ENCODE peak calls at places on chromosomes 4 and X, in four cellular contexts. M is colonic mucosa, L is left ventricle myocardium inferior, S is PC-3. F is an unnamed sample. For H3K4me1, the result is how much of the 10 kb centered on the place peaks cover.

GRCh38 chr4:82864336-82865001 is 26.5 kb downstream of the SEC31A start:
- DNase-seq in M (no peak), L (no peak), S (no peak), F (no peak)

GRCh38 chr4:27005512-27006246 is 145.0 kb downstream of the STIM2 start:
- DNase-seq in S (peak), L (no peak), M (no peak), F (no peak)

GRCh38 chrX:22247169-22247568 is 25.5 kb upstream of the CBLL2 start:
- DNase-seq in M (no peak), S (no peak), L (no peak), F (no peak)

GRCh38 chr4:24477919-24478318 is 106.4 kb downstream of the DHX15 start:
- DNase-seq in M (no peak), S (peak), L (peak), F (peak)

GRCh38 chr4:37685726-37686372 is 327 bp downstream of the RELL1 start:
- DNase-seq in M (peak), S (peak), L (peak), F (peak)

GRCh38 chr4:168257663-168258235 is 60.8 kb downstream of the DDX60 start:
- DNase-seq in M (no peak), L (no peak), S (no peak), F (peak)

GRCh38 chr4:60865238-60865637 is 334.9 kb upstream of the ADGRL3 start:
- DNase-seq in M (no peak), L (no peak), S (peak), F (no peak)

GRCh38 chrX:10240918-10241317 is 84.1 kb downstream of the CLCN4 start:
- DNase-seq in L (no peak), S (peak), M (no peak), F (no peak)

GRCh38 chr4:9859774-9860173 is 78.3 kb downstream of the DRD5 start:
- DNase-seq in L (no peak), M (no peak), S (no peak), F (no peak)

GRCh38 chr4:9988349-9988748 is 32.9 kb downstream of the SLC2A9 start:
- DNase-seq in M (no peak), S (no peak), L (no peak), F (no peak)

GRCh38 chr4:77172336-77172735 is 15.3 kb downstream of the CCNG2 start:
- DNase-seq in S (peak), M (no peak), L (no peak), F (no peak)

GRCh38 chr4:159349332-159349731 is 246.5 kb downstream of the RAPGEF2 start:
- DNase-seq in L (no peak), M (no peak), S (no peak), F (no peak)

GRCh38 chr4:81806485-81806884 is 334.8 kb upstream of the RASGEF1B start:
- DNase-seq in S (no peak), M (no peak), L (no peak), F (no peak)

GRCh38 chr4:134862116-134862515 is 660.5 kb upstream of the PABPC4L start:
- DNase-seq in M (no peak), S (peak), L (no peak), F (no peak)

GRCh38 chr4:48777739-48778138 is 2.3 kb downstream of the FRYL start:
- DNase-seq in L (no peak), S (peak), M (no peak), F (peak)

GRCh38 chrX:38657562-38657961 is 96.2 kb downstream of the TSPAN7 start:
- DNase-seq in L (no peak), S (no peak), M (no peak), F (no peak)

GRCh38 chr4:145939856-145940255 is 1.2 kb upstream of the ZNF827 start:
- DNase-seq in S (peak), L (no peak), M (no peak), F (no peak)

GRCh38 chr4:54091637-54092404 is 8.1 kb upstream of the GSX2 start:
- DNase-seq in L (peak), S (peak), M (peak), F (peak)

GRCh38 chr4:36273276-36273675 is 8.1 kb upstream of the DTHD1 start:
- DNase-seq in M (no peak), L (no peak), S (peak), F (no peak)

GRCh38 chr4:36269533-36269932 is 11.9 kb upstream of the DTHD1 start:
- DNase-seq in S (no peak), M (no peak), L (no peak), F (no peak)

GRCh38 chr4:36264205-36264826 is 17.1 kb upstream of the DTHD1 start:
- DNase-seq in M (no peak), L (no peak), S (no peak), F (no peak)

GRCh38 chr4:36269116-36269515 is 12.3 kb upstream of the DTHD1 start:
- DNase-seq in S (no peak), M (no peak), L (no peak), F (no peak)

DNA sequence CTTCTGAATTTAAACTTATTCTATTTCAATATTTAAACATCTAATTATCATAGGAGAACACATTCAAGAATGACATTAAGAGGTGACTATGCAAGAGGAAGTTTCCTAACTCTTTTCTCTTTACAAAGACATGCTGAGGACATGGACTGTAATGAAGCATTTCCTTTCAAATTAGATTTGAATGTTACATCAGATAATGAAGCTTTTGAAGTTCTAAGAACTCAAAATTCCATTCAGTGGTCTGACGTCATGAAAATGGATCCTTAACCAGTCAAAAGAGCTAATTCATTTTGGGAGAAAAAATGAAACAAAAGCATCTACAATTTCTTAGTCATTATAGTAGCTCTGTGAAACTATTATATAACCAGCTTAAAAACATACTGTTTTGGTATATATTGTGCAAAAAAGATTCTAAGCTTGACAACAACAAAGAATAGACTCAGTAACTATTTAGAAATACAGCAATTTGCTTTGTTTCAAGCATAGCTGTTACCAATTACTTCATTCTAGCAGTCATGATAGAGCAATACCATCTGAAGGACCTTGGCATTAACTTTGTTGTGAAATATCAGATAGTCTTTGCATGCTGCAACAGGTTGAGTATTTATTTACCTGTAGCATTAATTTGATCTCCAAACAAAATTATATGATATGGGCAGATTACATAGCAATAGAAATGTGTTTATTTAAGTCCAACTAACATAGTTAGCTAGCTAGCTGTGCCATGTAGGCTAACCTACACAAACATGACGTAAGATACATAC is 13.7 kb upstream of the DTHD1 start:
- DNase-seq in M (no peak), L (no peak), S (no peak), F (no peak)
- H3K4me1 ChIP-seq in M (under half), L (under half), S (under half), F (under half)

GRCh38 chr4:154597798-154598774 is 7.5 kb upstream of the FGA start:
- DNase-seq in S (no peak), M (no peak), L (no peak), F (no peak)
- H3K4me3 ChIP-seq in S (no peak), M (no peak), L (no peak), F (no peak)

GRCh38 chr4:15778191-15778741 is at the start of gene CD38:
- DNase-seq in M (peak), L (peak), S (no peak), F (no peak)

GRCh38 chr4:15779789-15780188 is 1.7 kb downstream of the CD38 start:
- DNase-seq in M (no peak), S (no peak), L (no peak), F (no peak)

GRCh38 chr4:15778742-15779231 is 659 bp downstream of the CD38 start:
- DNase-seq in L (peak), M (peak), S (no peak), F (no peak)

GRCh38 chr4:15777697-15778096 is 431 bp upstream of the CD38 start:
- DNase-seq in S (no peak), M (no peak), L (no peak), F (no peak)

DNA sequence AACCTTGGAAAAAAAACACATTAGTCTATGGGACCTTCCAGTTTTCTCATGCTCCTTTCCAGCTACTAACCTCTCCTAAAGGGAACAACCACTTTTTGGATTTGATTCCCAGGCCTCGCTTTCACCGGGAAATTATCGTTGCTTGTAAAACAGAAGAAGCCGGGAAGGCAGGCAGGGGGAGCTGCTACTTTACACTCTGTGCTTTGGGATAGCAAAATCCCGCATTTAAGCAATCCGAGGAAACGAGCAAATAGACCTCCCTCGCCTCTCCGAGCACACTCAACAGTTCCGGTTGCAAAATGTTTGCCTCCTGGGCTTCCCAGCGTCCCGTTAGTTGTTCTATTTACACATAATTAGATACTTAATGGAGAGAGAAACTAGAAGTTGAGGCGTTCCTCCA is 1.2 kb downstream of the CD38 start:
- DNase-seq in L (peak), S (peak), M (peak), F (peak)
- H3K27ac ChIP-seq in L (peak), S (no peak), M (no peak), F (no peak)

GRCh38 chr4:7313991-7314390 is 120.7 kb downstream of the PSAPL1 start:
- DNase-seq in L (no peak), M (no peak), S (no peak), F (no peak)

GRCh38 chr4:7319024-7319423 is 115.7 kb downstream of the PSAPL1 start:
- DNase-seq in M (no peak), S (no peak), L (no peak), F (no peak)

GRCh38 chr4:7315286-7315685 is 119.4 kb downstream of the PSAPL1 start:
- DNase-seq in L (no peak), M (no peak), S (no peak), F (no peak)

GRCh38 chr4:7313361-7313811 is 121.0 kb downstream of the SORCS2 start:
- DNase-seq in S (no peak), M (no peak), L (no peak), F (peak)

DNA sequence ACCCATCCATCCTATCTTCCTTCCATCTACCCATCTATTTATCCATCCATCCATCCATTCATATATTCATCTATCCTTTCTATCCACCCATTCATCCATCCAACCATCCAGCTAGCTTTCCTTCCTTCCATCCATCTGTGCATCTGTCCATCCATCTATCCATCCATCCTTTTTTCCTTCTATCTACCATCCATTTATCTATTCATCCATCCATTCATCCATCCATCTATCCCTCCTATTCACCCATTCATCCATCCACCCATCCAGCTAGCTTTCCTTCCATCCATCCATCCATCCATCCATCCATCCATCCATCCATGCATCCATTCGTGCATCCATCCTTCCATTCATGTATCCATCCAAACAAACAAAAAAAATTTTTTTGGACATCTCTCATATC is 118.8 kb downstream of the PSAPL1 start:
- DNase-seq in S (no peak), L (no peak), M (no peak), F (no peak)
- H3K4me1 ChIP-seq in S (under half), L (under half), M (under half), F (under half)

DNA sequence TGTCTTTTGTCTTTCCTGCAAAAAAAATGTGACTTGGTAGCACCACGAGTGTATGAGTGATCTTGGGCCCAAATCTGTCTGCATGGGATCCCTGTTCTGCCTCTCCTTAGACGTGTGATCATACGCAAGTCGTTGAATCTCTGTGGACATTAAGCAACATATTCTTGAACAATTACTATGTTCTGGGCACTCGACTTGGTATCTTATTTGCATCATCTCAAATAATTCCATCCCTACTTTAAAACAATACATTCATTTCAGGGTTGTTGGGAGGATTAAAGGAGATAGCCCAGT is 145.4 kb upstream of the CPEB2 start:
- DNase-seq in M (no peak), L (no peak), S (no peak), F (no peak)
- H3K4me3 ChIP-seq in M (no peak), L (no peak), S (no peak), F (no peak)

F was measured in testis.